ENCODE peak calls at places on chromosome 5, in five cellular contexts. Z, M, K, C and W are unnamed samples. For H3K27me3, the result is how much of the 10 kb centered on the place peaks cover.

GRCh38 chr5:39427225-39427624 is 2.4 kb upstream of the DAB2 start:
- DNase-seq in Z (peak), M (no peak), K (peak), C (no peak), W (peak)

GRCh38 chr5:175876107-175876506 is 4.7 kb downstream of the CPLX2 start:
- DNase-seq in Z (no peak), M (no peak), K (no peak), C (no peak), W (no peak)

GRCh38 chr5:57335092-57335491 is 147.5 kb downstream of the ACTBL2 start:
- DNase-seq in Z (peak), M (no peak), K (peak), C (no peak), W (peak)

GRCh38 chr5:128121679-128122078 is 38.1 kb downstream of the SLC12A2 start:
- DNase-seq in Z (peak), M (no peak), K (no peak), C (no peak), W (no peak)

GRCh38 chr5:58276431-58276830 is 183.5 kb downstream of the PLK2 start:
- DNase-seq in Z (no peak), M (no peak), K (no peak), C (no peak), W (no peak)

GRCh38 chr5:56543431-56544385 is 271.6 kb upstream of the MAP3K1 start:
- DNase-seq in Z (peak), M (peak), K (peak), C (no peak), W (no peak)

GRCh38 chr5:95530441-95530840 is 24.3 kb downstream of the SKIC3 start:
- DNase-seq in Z (peak), M (no peak), K (peak), C (no peak), W (peak)

GRCh38 chr5:115432691-115433090 is 111.9 kb downstream of the FEM1C start:
- DNase-seq in Z (no peak), M (no peak), K (peak), C (no peak), W (peak)

GRCh38 chr5:125501396-125501795 is 755.0 kb upstream of the ZNF608 start:
- DNase-seq in Z (no peak), M (no peak), K (peak), C (no peak), W (peak)

GRCh38 chr5:138955013-138955660 is 80.0 kb upstream of the LRRTM2 start:
- DNase-seq in Z (no peak), M (no peak), K (no peak), C (peak), W (no peak)

GRCh38 chr5:85132269-85132668 is 747.6 kb upstream of the EDIL3 start:
- DNase-seq in Z (no peak), M (no peak), K (peak), C (no peak), W (peak)

GRCh38 chr5:134647750-134648424 is 698 bp upstream of the SEC24A start:
- DNase-seq in Z (peak), M (peak), K (peak), C (no peak), W (peak)

GRCh38 chr5:170885779-170886178 is 24.0 kb downstream of the RANBP17 start:
- DNase-seq in Z (no peak), M (no peak), K (no peak), C (no peak), W (peak)

GRCh38 chr5:77208507-77209163 is 1.8 kb upstream of the PDE8B start:
- DNase-seq in Z (peak), M (no peak), K (no peak), C (no peak), W (no peak)

GRCh38 chr5:51226420-51226735 is 156.9 kb upstream of the ISL1 start:
- DNase-seq in Z (no peak), M (peak), K (no peak), C (no peak), W (no peak)

GRCh38 chr5:94830520-94830919 is 212.1 kb downstream of the SLF1 start:
- DNase-seq in Z (peak), M (peak), K (no peak), C (peak), W (no peak)

GRCh38 chr5:57600321-57600720 is 117.7 kb upstream of the ACTBL2 start:
- DNase-seq in Z (no peak), M (no peak), K (peak), C (no peak), W (no peak)

GRCh38 chr5:53368516-53368915 is 111.9 kb upstream of the FST start:
- DNase-seq in Z (peak), M (no peak), K (peak), C (no peak), W (no peak)

GRCh38 chr5:179380211-179381035 is 35.2 kb upstream of the ADAMTS2 start:
- DNase-seq in Z (no peak), M (no peak), K (no peak), C (peak), W (no peak)

GRCh38 chr5:78515665-78516064 is 132.9 kb downstream of the LHFPL2 start:
- DNase-seq in Z (no peak), M (peak), K (no peak), C (no peak), W (no peak)

GRCh38 chr5:180380856-180381255 is 27.7 kb upstream of the GFPT2 start:
- DNase-seq in Z (peak), M (no peak), K (no peak), C (no peak), W (no peak)

GRCh38 chr5:95399034-95399433 is 7.9 kb downstream of the FAM81B start:
- DNase-seq in Z (no peak), M (no peak), K (no peak), C (no peak), W (no peak)

GRCh38 chr5:159181152-159181551 is 28.2 kb downstream of the RNF145 start:
- DNase-seq in Z (peak), M (peak), K (peak), C (no peak), W (no peak)

GRCh38 chr5:134245101-134245604 is 19.3 kb upstream of the PPP2CA start:
- DNase-seq in Z (peak), M (peak), K (peak), C (no peak), W (peak)

GRCh38 chr5:172564187-172564586 is 76.9 kb upstream of the NEURL1B start:
- DNase-seq in Z (no peak), M (no peak), K (no peak), C (no peak), W (no peak)

GRCh38 chr5:976849-977751 is 31.5 kb upstream of the NKD2 start:
- DNase-seq in Z (no peak), M (no peak), K (no peak), C (no peak), W (no peak)

GRCh38 chr5:119063579-119064379 is 7.1 kb upstream of the DMXL1 start:
- DNase-seq in Z (peak), M (no peak), K (peak), C (no peak), W (peak)

GRCh38 chr5:123976393-123977029 is 464.5 kb downstream of the CSNK1G3 start:
- DNase-seq in Z (no peak), M (no peak), K (no peak), C (no peak), W (no peak)

GRCh38 chr5:2752059-2752874 is 790 bp upstream of the IRX2 start:
- DNase-seq in Z (peak), M (peak), K (peak), C (no peak), W (no peak)

GRCh38 chr5:148209151-148209550 is 6.3 kb downstream of the SPINK6 start:
- DNase-seq in Z (no peak), M (no peak), K (no peak), C (no peak), W (no peak)

GRCh38 chr5:171600736-171601265 is 181.4 kb downstream of the FGF18 start:
- DNase-seq in Z (peak), M (no peak), K (peak), C (no peak), W (no peak)

GRCh38 chr5:116572375-116573278 is 2.0 kb downstream of the SEMA6A start:
- DNase-seq in Z (peak), M (peak), K (peak), C (peak), W (peak)

GRCh38 chr5:116574682-116575634 is at the start of gene SEMA6A:
- DNase-seq in Z (peak), M (peak), K (peak), C (peak), W (peak)

GRCh38 chr5:116573617-116574431 is 799 bp downstream of the SEMA6A start:
- DNase-seq in Z (peak), M (peak), K (peak), C (peak), W (peak)

GRCh38 chr5:116571568-116572321 is 2.9 kb downstream of the SEMA6A start:
- DNase-seq in Z (no peak), M (peak), K (no peak), C (peak), W (no peak)

DNA sequence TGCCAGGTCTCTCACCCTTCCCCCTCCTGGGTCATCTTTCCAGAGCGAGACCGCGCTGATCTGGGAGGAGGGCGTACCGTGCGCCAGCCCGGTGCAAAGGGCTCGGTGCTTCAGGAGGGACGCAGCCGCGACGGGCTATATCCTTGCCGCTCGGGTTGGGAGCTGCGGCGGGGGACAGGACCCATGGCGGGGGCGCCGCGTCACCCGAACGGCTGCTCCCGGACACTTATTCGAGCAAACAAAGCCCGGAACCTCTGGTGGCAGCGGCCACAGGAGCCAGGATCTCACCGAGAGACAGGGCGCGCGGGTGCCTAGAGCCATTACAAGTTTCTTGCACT is 1.4 kb downstream of the SEMA6A start:
- DNase-seq in Z (peak), M (peak), K (peak), C (peak), W (peak)
- H3K27me3 ChIP-seq in Z (half or more), M (under half), K (under half), C (half or more), W (under half)

DNA sequence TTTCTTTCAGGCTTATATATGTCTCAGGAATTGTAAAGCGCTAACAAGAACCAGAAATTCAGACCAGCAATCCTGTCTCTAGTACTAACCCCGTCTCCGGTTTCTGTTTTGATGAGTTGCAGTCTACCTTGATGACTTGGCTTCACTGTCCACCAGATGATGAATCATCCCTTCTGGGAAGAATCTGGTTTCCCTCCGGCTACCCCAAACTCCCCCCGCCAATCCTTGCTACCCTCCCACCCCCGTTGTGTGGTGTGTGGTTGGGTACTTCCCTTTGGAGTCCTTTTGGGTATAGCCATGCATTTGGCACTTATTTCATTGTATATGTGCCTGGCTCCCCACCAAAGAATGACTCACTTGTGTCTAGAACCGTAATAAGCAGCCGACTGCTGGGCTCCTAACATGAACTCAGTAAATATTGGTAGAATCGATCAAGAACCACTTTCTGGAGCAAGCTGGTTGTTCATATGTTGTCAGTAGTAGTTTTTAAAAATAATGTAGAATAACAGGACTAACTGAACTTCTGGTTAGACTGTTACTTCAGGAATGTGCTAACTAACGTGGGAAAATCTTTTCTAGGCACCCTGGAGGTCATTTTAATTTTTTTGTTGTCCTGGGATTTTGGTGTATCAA is 8.3 kb upstream of the TGFBI start:
- DNase-seq in Z (peak), M (no peak), K (peak), C (peak), W (peak)
- H3K4me3 ChIP-seq in Z (peak), M (no peak), K (no peak), C (no peak), W (no peak)

GRCh38 chr5:71600783-71601182 is 13.6 kb downstream of the MCCC2 start:
- DNase-seq in Z (no peak), M (no peak), K (no peak), C (no peak), W (no peak)
- H3K9ac ChIP-seq in Z (peak), M (no peak), K (no peak), C (peak), W (no peak)

GRCh38 chr5:177404641-177405134 is 4.2 kb upstream of the PFN3 start:
- DNase-seq in Z (no peak), M (no peak), K (no peak), C (peak), W (no peak)
- H3K27me3 ChIP-seq in Z (under half), M (under half), K (under half), C (under half), W (half or more)

GRCh38 chr5:151223447-151224264 is at the start of gene CCDC69:
- DNase-seq in Z (peak), M (peak), K (peak), C (peak), W (peak)

GRCh38 chr5:151224372-151224771 is 480 bp upstream of the CCDC69 start:
- DNase-seq in Z (no peak), M (no peak), K (no peak), C (no peak), W (no peak)

GRCh38 chr5:151221574-151221973 is 2.3 kb downstream of the CCDC69 start:
- DNase-seq in Z (peak), M (no peak), K (peak), C (no peak), W (peak)

GRCh38 chr5:151222769-151223446 is 984 bp downstream of the CCDC69 start:
- DNase-seq in Z (no peak), M (no peak), K (no peak), C (no peak), W (no peak)

DNA sequence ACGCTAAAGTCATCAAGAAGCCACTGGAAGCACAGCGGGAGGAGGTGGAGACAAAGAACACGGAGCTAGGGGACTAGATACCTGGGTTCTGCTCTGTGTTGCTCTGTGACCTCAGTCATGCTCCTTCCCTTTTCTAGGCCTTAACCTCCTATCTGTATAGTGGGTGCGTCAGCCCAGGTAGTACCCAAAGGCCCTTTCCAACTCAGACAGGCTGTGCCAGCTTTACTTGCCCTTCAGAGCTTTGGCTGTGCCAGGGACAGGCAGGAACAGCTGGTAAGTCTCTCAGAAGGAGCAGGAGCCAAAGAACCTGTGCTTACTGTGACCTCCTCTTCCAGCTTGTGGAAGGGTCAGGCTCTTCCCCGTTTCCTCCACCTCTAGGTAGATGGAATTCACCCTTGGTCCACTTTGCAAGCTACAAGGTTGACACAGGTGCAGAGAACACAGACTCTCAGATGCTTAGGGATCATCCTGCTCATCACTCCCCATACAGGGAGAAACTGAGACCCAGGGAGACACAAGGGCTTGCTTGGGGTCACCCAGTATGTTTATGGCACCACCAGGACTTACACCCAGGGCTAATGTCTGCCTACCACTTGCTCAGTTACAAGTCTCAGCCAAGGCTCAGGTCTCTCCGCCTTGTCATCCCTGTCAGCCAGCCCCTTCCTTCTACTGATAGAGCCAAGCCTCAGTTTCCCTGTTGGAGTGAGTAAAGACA is 1.7 kb downstream of the CCDC69 start:
- DNase-seq in Z (no peak), M (no peak), K (no peak), C (no peak), W (no peak)
- H3K4me3 ChIP-seq in Z (no peak), M (no peak), K (no peak), C (no peak), W (peak)

GRCh38 chr5:40518511-40518917 is 161.2 kb upstream of the PTGER4 start:
- DNase-seq in Z (peak), M (no peak), K (peak), C (no peak), W (peak)
- H3K9ac ChIP-seq in Z (no peak), M (no peak), K (no peak), C (no peak), W (no peak)

GRCh38 chr5:132098151-132098594 is 24.6 kb downstream of the CSF2 start:
- DNase-seq in Z (peak), M (no peak), K (peak), C (no peak), W (peak)

GRCh38 chr5:132095745-132096084 is 22.1 kb downstream of the CSF2 start:
- DNase-seq in Z (no peak), M (no peak), K (no peak), C (no peak), W (no peak)

GRCh38 chr5:132098621-132099020 is 25.0 kb downstream of the CSF2 start:
- DNase-seq in Z (peak), M (no peak), K (no peak), C (no peak), W (no peak)

GRCh38 chr5:132095077-132095744 is 21.6 kb downstream of the CSF2 start:
- DNase-seq in Z (no peak), M (no peak), K (no peak), C (no peak), W (no peak)

DNA sequence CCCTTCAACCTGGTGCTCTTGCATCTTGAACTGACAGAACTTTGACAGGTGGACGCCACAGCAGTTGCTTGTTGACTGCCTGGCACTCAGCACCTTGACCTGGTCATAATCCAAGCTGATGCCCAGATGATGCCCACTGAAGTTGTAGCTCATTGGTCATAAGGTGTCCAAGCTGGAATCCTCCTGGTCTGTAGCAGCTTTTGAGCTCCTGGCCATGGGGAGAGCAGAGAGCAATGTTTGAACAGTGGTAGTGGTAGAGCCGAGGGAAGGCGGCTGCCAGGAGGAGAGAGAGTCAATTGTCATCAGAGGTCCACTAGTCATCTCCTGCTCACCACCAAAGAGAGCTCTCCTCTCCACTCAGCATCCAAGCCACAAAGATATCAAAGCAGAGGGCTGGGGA is 23.3 kb downstream of the CSF2 start:
- DNase-seq in Z (no peak), M (no peak), K (no peak), C (no peak), W (no peak)
- H3K27me3 ChIP-seq in Z (under half), M (under half), K (under half), C (under half), W (under half)

GRCh38 chr5:73120222-73121108 is at the start of gene TMEM171:
- DNase-seq in Z (peak), M (peak), K (peak), C (peak), W (peak)

GRCh38 chr5:73122875-73123810 is 2.8 kb downstream of the TMEM171 start:
- DNase-seq in Z (peak), M (peak), K (peak), C (no peak), W (peak)

GRCh38 chr5:73119492-73120157 is 750 bp upstream of the TMEM171 start:
- DNase-seq in Z (no peak), M (peak), K (no peak), C (peak), W (no peak)

GRCh38 chr5:73118331-73119011 is 1.9 kb upstream of the TMEM171 start:
- DNase-seq in Z (no peak), M (no peak), K (no peak), C (peak), W (no peak)

GRCh38 chr5:73121109-73121443 is 701 bp downstream of the TMEM171 start:
- DNase-seq in Z (peak), M (no peak), K (peak), C (no peak), W (peak)
- H3K4me3 ChIP-seq in Z (peak), M (peak), K (peak), C (peak), W (peak)

GRCh38 chr5:142057697-142058056 is 44.9 kb upstream of the GNPDA1 start:
- DNase-seq in Z (no peak), M (no peak), K (no peak), C (no peak), W (no peak)
- H3K9ac ChIP-seq in Z (no peak), M (no peak), K (no peak), C (no peak), W (no peak)

GRCh38 chr5:169735913-169736312 is 98.8 kb downstream of the DOCK2 start:
- DNase-seq in Z (no peak), M (no peak), K (no peak), C (no peak), W (no peak)
- H3K27me3 ChIP-seq in Z (under half), M (under half), K (under half), C (under half), W (under half)